ENCODE peak calls at places on chromosome 14, in four cellular contexts. H is H9, B is mesenchymal stem cell, S is trophoblast cell. W is an unnamed sample.

GRCh38 chr14:104253223-104253822 is 114.9 kb downstream of the KIF26A start:
- DNase-seq in H (peak), B (no peak), S (no peak), W (no peak)

GRCh38 chr14:53663709-53664108 is 292.9 kb downstream of the BMP4 start:
- DNase-seq in S (no peak), B (peak), H (peak), W (peak)

GRCh38 chr14:61140271-61140670 is 140.9 kb downstream of the TMEM30B start:
- DNase-seq in H (no peak), B (no peak), S (no peak), W (no peak)

GRCh38 chr14:34682787-34683321 is 31.5 kb downstream of the CFL2 start:
- DNase-seq in H (no peak), S (no peak), B (peak), W (no peak)

GRCh38 chr14:65206448-65207096 is 104.3 kb upstream of the MAX start:
- DNase-seq in B (peak), S (no peak), H (no peak), W (no peak)

GRCh38 chr14:69992564-69992963 is 113.3 kb downstream of the SMOC1 start:
- DNase-seq in B (no peak), S (no peak), H (no peak), W (no peak)

GRCh38 chr14:100332797-100333196 is 9.7 kb downstream of the SLC25A47 start:
- DNase-seq in H (no peak), B (no peak), S (no peak), W (no peak)

GRCh38 chr14:33806905-33807304 is 144.0 kb downstream of the EGLN3 start:
- DNase-seq in H (no peak), B (no peak), S (no peak), W (no peak)

GRCh38 chr14:71703477-71703876 is 228.8 kb upstream of the RGS6 start:
- DNase-seq in S (no peak), H (no peak), B (peak), W (no peak)

GRCh38 chr14:71311061-71311460 is 403.8 kb downstream of the PCNX1 start:
- DNase-seq in B (no peak), S (no peak), H (no peak), W (no peak)

GRCh38 chr14:54579606-54580005 is 12.7 kb downstream of the SAMD4A start:
- DNase-seq in B (peak), S (no peak), H (no peak), W (no peak)

GRCh38 chr14:34233619-34234018 is 228.4 kb downstream of the SPTSSA start:
- DNase-seq in S (no peak), H (no peak), B (no peak), W (no peak)

GRCh38 chr14:92973265-92973797 is 50.4 kb downstream of the CHGA start:
- DNase-seq in S (peak), B (no peak), H (peak), W (peak)

GRCh38 chr14:77076118-77076631 is 21.9 kb upstream of the CIPC start:
- DNase-seq in H (no peak), B (peak), S (no peak), W (peak)

GRCh38 chr14:100526632-100527031 is 60.6 kb downstream of the BEGAIN start:
- DNase-seq in B (no peak), S (no peak), H (no peak), W (no peak)

GRCh38 chr14:76701981-76702380 is 59.3 kb upstream of the VASH1 start:
- DNase-seq in B (no peak), S (no peak), H (no peak), W (no peak)

GRCh38 chr14:70086685-70087379 is 101.9 kb downstream of the SLC8A3 start:
- DNase-seq in S (peak), B (peak), H (peak), W (no peak)

GRCh38 chr14:97382616-97383226 is 585.5 kb downstream of the VRK1 start:
- DNase-seq in B (no peak), H (no peak), S (no peak), W (no peak)

GRCh38 chr14:100030441-100031153 is 34.6 kb upstream of the EVL start:
- DNase-seq in H (no peak), B (peak), S (peak), W (no peak)

GRCh38 chr14:78425782-78426181 is 255.6 kb downstream of the NRXN3 start:
- DNase-seq in B (no peak), S (no peak), H (no peak), W (no peak)

GRCh38 chr14:103392106-103392505 is 6.9 kb downstream of the MARK3 start:
- DNase-seq in S (no peak), H (no peak), B (no peak), W (no peak)

GRCh38 chr14:21350539-21350938 is 33.3 kb downstream of the SUPT16H start:
- DNase-seq in B (no peak), H (no peak), S (no peak), W (no peak)

GRCh38 chr14:103072595-103073366 is 11.2 kb upstream of the LBHD2 start:
- DNase-seq in S (no peak), H (peak), B (no peak), W (no peak)

GRCh38 chr14:64195194-64195593 is 99.0 kb downstream of the ESR2 start:
- DNase-seq in B (no peak), H (no peak), S (no peak), W (no peak)

GRCh38 chr14:104246401-104247335 is 108.3 kb downstream of the KIF26A start:
- DNase-seq in H (peak), S (no peak), B (no peak), W (no peak)

GRCh38 chr14:94334837-94335236 is 11.7 kb upstream of the SERPINA6 start:
- DNase-seq in B (no peak), S (no peak), H (no peak), W (no peak)

GRCh38 chr14:92382677-92383076 is 59.7 kb downstream of the SLC24A4 start:
- DNase-seq in H (no peak), B (no peak), S (no peak), W (no peak)

GRCh38 chr14:80572666-80573065 is 361.4 kb upstream of the DIO2 start:
- DNase-seq in B (no peak), S (no peak), H (no peak), W (no peak)

GRCh38 chr14:64465208-64465821 is at the start of gene AKAP5:
- DNase-seq in B (peak), S (peak), H (peak), W (peak)

GRCh38 chr14:60648169-60648933 is 926 bp downstream of the SIX1 start:
- DNase-seq in B (no peak), S (no peak), H (peak), W (peak)

GRCh38 chr14:89473979-89474378 is 56.9 kb upstream of the FOXN3 start:
- DNase-seq in S (no peak), H (no peak), B (peak), W (no peak)

GRCh38 chr14:75634848-75635247 is 25.8 kb downstream of the ERG28 start:
- DNase-seq in S (peak), B (no peak), H (no peak), W (no peak)

GRCh38 chr14:101899263-101899662 is 65.1 kb upstream of the DYNC1H1 start:
- DNase-seq in B (no peak), H (no peak), S (no peak), W (no peak)

GRCh38 chr14:24051789-24052655 is at the start of gene CARMIL3:
- DNase-seq in H (peak), B (peak), S (peak), W (peak)
- H2BK12ac ChIP-seq in H (no peak), B (no peak), S (no peak), W (no peak)

GRCh38 chr14:90508073-90508472 is 111.2 kb downstream of the CALM1 start:
- DNase-seq in B (no peak), H (no peak), S (no peak), W (no peak)

GRCh38 chr14:90508536-90509254 is 111.9 kb downstream of the CALM1 start:
- DNase-seq in S (peak), H (no peak), B (no peak), W (no peak)

GRCh38 chr14:90511252-90511651 is 114.4 kb downstream of the CALM1 start:
- DNase-seq in H (no peak), S (no peak), B (no peak), W (no peak)

GRCh38 chr14:90510208-90510607 is 113.4 kb downstream of the CALM1 start:
- DNase-seq in H (peak), S (no peak), B (no peak), W (no peak)

GRCh38 chr14:90509403-90509802 is 112.6 kb downstream of the CALM1 start:
- DNase-seq in H (no peak), B (no peak), S (no peak), W (no peak)
- H3K27ac ChIP-seq in H (no peak), B (no peak), S (peak), W (no peak)

GRCh38 chr14:95503365-95504134 is 12.9 kb downstream of the SYNE3 start:
- DNase-seq in B (no peak), S (no peak), H (no peak), W (no peak)

GRCh38 chr14:95505030-95505589 is 11.3 kb downstream of the SYNE3 start:
- DNase-seq in H (no peak), B (no peak), S (no peak), W (no peak)

GRCh38 chr14:95507174-95507573 is 9.3 kb downstream of the SYNE3 start:
- DNase-seq in B (peak), S (peak), H (no peak), W (no peak)

GRCh38 chr14:95502381-95502950 is 14.0 kb downstream of the SYNE3 start:
- DNase-seq in S (peak), H (no peak), B (no peak), W (no peak)

GRCh38 chr14:95504135-95505029 is 12.1 kb downstream of the SYNE3 start:
- DNase-seq in B (no peak), H (no peak), S (no peak), W (no peak)
- H2AK5ac ChIP-seq in B (no peak), H (no peak), S (no peak), W (peak)

DNA sequence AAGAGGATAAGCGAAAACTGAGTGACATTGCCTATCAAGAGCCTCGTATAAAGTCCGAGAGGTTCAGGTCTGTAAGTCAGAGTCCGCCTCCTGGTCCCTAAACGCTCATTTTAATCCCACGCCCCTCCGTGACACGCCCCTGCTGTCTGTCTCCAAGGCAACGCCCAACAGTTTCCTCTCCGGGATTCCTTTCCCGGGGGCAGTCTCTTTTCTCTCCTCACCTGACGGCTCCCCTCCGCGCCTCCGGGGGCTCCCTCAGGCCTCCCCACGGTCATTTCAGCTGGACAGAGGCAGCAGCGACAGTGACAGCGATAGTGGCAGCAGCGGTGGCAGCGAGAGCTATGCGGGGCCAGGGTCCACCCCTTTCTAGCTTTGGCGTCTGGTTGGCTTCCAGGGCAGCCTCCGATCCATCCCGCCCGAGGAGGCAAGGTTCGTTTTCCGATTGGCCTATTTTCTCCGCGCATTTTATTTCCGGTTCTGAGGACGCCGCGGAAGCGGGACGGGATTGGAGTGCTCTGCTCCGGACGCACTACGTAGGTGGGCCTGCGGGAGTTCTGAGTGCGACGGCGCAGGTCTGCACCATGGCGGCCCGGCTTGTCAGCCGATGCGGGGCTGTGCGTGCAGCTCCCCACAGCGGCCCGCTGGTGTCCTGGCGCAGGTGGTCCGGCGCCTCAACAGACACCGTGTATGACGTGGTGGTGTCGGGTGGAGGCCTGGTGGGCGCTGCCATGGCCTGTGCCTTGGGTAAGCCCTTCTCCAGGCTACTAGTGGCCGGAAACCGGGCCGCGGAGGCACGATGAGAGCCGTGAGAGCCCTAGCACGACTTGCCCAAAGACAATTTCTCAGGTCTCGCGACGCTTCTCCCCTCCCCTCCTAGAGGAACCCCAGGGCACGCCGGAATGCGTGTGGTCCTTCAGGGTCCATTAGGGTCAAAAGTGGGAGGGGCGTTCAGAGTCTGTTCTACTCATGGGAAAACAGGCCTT is at the start of the genes COQ6 and FAM161B:
- DNase-seq in S (peak), H (peak), B (peak), W (peak)
- H2BK12ac ChIP-seq in S (peak), H (no peak), B (no peak), W (peak)

GRCh38 chr14:67926821-67927220 is 107.2 kb downstream of the RAD51B start:
- DNase-seq in S (no peak), H (no peak), B (no peak), W (no peak)
- H3K27ac ChIP-seq in S (no peak), H (no peak), B (no peak), W (no peak)